ENCODE peak calls at places on chromosome 15, in six cellular contexts. T is K562, S is upper lobe of left lung, A is vagina, Y is breast epithelium, V is prostate gland. E is an unnamed sample.

GRCh38 chr15:67809441-67809840 is 15.9 kb upstream of the SKOR1 start:
- DNase-seq in V (no peak), A (no peak), Y (no peak), T (no peak), S (no peak), E (no peak)

GRCh38 chr15:80736571-80736970 is 41.5 kb downstream of the ABHD17C start:
- DNase-seq in Y (no peak), T (no peak), S (no peak), A (no peak), V (peak; percentile 42), E (no peak)

GRCh38 chr15:45121706-45122417 is 7.7 kb downstream of the DUOXA2 start:
- DNase-seq in A (no peak), S (no peak), Y (no peak), V (no peak), T (no peak), E (peak; percentile 18)

GRCh38 chr15:67180514-67181191 is 73.8 kb downstream of the AAGAB start:
- DNase-seq in S (no peak), A (no peak), T (no peak), Y (no peak), V (no peak), E (no peak)

GRCh38 chr15:36529296-36530011 is 50.0 kb upstream of the CDIN1 start:
- DNase-seq in V (no peak), S (no peak), Y (no peak), A (no peak), T (no peak), E (no peak)

GRCh38 chr15:79615754-79616153 is 183.6 kb downstream of the MINAR1 start:
- DNase-seq in Y (no peak), V (no peak), S (no peak), A (no peak), T (no peak), E (no peak)

GRCh38 chr15:37109952-37110630 is 9.7 kb upstream of the MEIS2 start:
- DNase-seq in T (no peak), S (no peak), Y (no peak), A (no peak), V (no peak), E (no peak)

GRCh38 chr15:46441294-46442062 is 806.6 kb downstream of the SQOR start:
- DNase-seq in V (no peak), S (no peak), Y (no peak), A (no peak), T (no peak), E (no peak)

GRCh38 chr15:55796321-55796965 is 53.5 kb upstream of the PRTG start:
- DNase-seq in T (no peak), S (no peak), Y (no peak), V (no peak), A (no peak), E (no peak)

GRCh38 chr15:56205061-56205876 is 38.4 kb downstream of the RFX7 start:
- DNase-seq in A (no peak), S (no peak), V (no peak), T (no peak), Y (no peak), E (no peak)

GRCh38 chr15:72231066-72231846 is at the start of gene PKM:
- DNase-seq in V (peak; percentile 97), A (peak; percentile 96), T (peak; percentile 92), Y (peak; percentile 96), S (peak; percentile 98), E (peak; percentile 90)

GRCh38 chr15:78672285-78673003 is 31.4 kb upstream of the CHRNB4 start:
- DNase-seq in Y (no peak), S (no peak), T (no peak), V (no peak), A (no peak), E (no peak)

GRCh38 chr15:87669846-87670245 is 586.7 kb downstream of the NTRK3 start:
- DNase-seq in Y (no peak), S (no peak), T (no peak), A (no peak), V (no peak), E (no peak)

GRCh38 chr15:77546870-77547269 is 85.8 kb downstream of the LINGO1 start:
- DNase-seq in Y (no peak), S (no peak), A (no peak), T (no peak), V (no peak), E (no peak)

GRCh38 chr15:70025413-70026296 is 72.1 kb downstream of the TLE3 start:
- DNase-seq in A (no peak), T (no peak), Y (no peak), S (peak; percentile 50), V (no peak), E (no peak)
- H3K27ac ChIP-seq in A (no peak overlapping the region), T (no peak overlapping the region), Y (no peak overlapping the region), S (no peak overlapping the region), V (no peak overlapping the region), E (no peak overlapping the region)

DNA sequence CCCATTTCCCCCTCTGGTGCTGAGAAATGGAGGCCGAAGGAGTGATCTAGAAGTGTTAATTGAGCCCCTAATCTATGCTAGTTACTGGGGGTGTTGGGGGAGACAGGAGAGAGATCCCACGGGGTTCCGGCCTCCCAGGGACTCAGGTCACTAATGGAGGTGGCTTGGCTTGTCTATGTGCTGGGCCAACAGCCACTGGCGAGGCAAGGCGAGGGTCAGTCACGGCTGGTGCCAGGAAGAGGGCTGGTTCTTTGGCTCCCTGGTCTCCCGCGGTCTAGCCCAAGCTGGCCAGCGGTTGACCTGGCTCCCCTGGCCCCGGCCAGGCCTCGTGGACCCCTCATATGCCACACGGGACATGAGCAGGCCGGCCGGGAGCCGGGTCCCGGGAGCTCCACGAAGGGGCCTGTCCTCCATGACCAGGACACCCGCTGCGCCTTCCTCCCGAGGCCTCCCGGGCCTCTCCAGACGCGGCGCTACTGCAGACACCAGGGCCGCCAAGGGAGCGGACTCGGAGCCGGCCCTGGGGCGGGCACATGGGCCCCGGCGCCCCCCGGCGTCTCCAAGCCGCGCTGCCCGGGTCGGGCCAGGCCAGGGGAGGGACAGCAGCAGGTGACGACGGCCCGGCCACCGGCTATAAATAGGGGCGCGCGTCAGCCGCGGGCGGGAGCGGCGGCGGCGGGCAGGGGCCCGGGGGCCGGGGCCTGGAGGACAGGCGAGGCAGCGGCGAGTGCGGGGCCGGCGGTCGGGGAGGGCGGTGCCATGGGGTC is at the start of gene ALPK3:
- DNase-seq in A (no peak), Y (no peak), T (no peak), V (no peak), S (peak; percentile 50), E (no peak)
- TF ChIP-seq POLR2AphosphoS5 in A (no peak), Y (no peak), T (no peak), V (no peak), S (no peak), E (no peak)

GRCh38 chr15:98650871-98651481 is 2.6 kb downstream of the IGF1R start:
- DNase-seq in V (peak; percentile 61), T (no peak), A (no peak), S (peak; percentile 33), Y (peak; percentile 48), E (no peak)
- H3K27ac ChIP-seq in V (peak overlapping the region; percentile 97), T (no peak overlapping the region), A (peak overlapping the region; percentile 95), S (peak overlapping the region; percentile 93), Y (peak overlapping the region; percentile 95), E (peak overlapping the region; percentile 74)

GRCh38 chr15:83685864-83686263 is 31.9 kb downstream of the ADAMTSL3 start:
- DNase-seq in A (no peak), S (no peak), V (no peak), Y (no peak), T (no peak), E (no peak)
- TF ChIP-seq POLR2AphosphoS5 in A (no peak), S (no peak), V (no peak), Y (no peak), T (no peak), E (no peak)

DNA sequence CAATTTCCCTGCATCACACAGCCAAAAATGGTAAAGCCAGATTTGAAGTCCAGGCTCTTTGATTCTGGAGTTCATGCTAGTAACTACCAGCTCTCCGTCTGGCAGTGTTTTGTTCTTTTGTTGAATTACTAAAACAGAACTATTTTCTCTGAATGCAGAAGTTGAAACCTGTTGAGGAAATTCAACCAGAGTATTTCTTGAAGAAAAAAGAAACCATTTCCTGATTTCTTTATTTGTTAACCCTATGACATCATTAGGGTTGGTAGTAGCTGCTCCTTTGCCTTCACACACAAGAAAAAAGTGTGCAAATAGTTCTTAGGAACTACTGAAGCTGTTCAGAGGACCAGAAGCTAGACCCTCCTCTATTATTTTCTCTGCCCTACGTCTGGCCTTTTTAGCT is 34.4 kb downstream of the CRTC3 start:
- DNase-seq in T (no peak), S (no peak), A (no peak), V (no peak), Y (no peak), E (no peak)
- H3K27ac ChIP-seq in T (no peak overlapping the region), S (peak overlapping the region; percentile 64), A (peak overlapping the region; percentile 12), V (no peak overlapping the region), Y (no peak overlapping the region), E (no peak overlapping the region)

DNA sequence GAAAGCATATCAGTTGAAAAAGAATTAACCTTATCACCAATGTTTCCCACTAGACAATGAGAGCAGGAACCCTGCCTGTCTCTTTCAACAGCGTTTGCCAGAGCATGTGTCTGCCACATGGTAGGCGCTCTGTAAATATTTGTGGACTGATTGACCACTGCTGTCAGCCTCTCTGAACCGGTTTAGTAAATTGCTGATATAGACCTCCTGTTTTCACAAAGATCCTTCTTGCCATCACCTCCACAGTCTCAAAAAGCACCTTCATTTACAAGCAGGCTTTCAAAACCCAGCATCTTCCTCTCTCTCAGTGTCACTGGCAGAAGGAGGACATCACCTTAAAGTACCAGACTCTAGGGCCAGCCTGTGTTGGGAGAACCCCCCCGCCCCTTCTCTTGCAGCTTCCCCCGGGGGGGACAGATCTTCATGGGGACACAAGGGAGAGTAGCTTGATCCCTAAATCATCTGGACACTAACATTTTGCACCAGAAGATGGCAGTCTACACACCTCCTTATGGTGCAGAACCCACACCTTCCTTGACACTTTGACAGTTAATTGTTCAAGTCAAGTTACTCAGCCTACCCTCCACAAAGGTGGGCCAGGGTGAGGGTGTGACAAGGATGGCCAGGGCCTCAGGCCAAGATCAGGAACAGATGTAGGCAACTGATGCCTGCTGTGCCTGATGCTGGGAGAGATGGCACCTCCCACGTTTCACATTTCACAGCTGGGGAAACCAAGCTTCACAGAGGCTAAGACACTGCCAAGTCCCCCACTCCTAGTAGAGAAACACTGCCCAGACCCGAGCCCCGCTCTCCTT is 37.8 kb upstream of the USP3 start:
- DNase-seq in A (no peak), T (peak; percentile 77), S (peak; percentile 39), V (peak; percentile 68), Y (no peak), E (no peak)
- TF ChIP-seq POLR2AphosphoS5 in A (no peak), T (no peak), S (no peak), V (peak; percentile 18), Y (no peak), E (no peak)

GRCh38 chr15:51080286-51080685 is 14.4 kb downstream of the TNFAIP8L3 start:
- DNase-seq in Y (no peak), T (no peak), A (no peak), S (no peak), V (no peak), E (no peak)
- H3K27ac ChIP-seq in Y (no peak overlapping the region), T (no peak overlapping the region), A (no peak overlapping the region), S (no peak overlapping the region), V (no peak overlapping the region), E (no peak overlapping the region)

E was measured in Panc1.